ENCODE peak calls at places on chromosomes 12 and 14, in six cellular contexts. K is HepG2, V is K562, F is HCT116, M is H1, C is GM12878. N is an unnamed sample.

GRCh38 chr12:6533653-6534157 is 612 bp upstream of the GAPDH start:
- DNase-seq in K (peak; percentile 86), V (peak; percentile 54), F (peak; percentile 76), M (peak; percentile 90), C (no peak), N (peak; percentile 84)

GRCh38 chr14:92603309-92604257 is 90.0 kb downstream of the RIN3 start:
- DNase-seq in K (no peak), V (no peak), F (no peak), M (no peak), C (no peak), N (peak; percentile 83)

GRCh38 chr14:95901014-95901413 is 24.4 kb downstream of the TUNAR start:
- DNase-seq in K (no peak), V (no peak), F (no peak), M (no peak), C (no peak), N (peak; percentile 33)

GRCh38 chr14:100423421-100424010 is 100.4 kb downstream of the SLC25A47 start:
- DNase-seq in K (no peak), V (peak; percentile 44), F (no peak), M (no peak), C (no peak), N (no peak)

GRCh38 chr12:32558941-32559340 is 120.2 kb upstream of the DNM1L start:
- DNase-seq in K (no peak), V (no peak), F (no peak), M (no peak), C (peak; percentile 66), N (peak; percentile 67)

GRCh38 chr12:5494343-5494742 is 62.4 kb downstream of the NTF3 start:
- DNase-seq in K (no peak), V (no peak), F (no peak), M (no peak), C (no peak), N (no peak)

GRCh38 chr12:2893007-2893406 is 2.3 kb downstream of the TULP3 start:
- DNase-seq in K (peak; percentile 46), V (no peak), F (no peak), M (no peak), C (no peak), N (peak; percentile 92)

GRCh38 chr14:73567951-73568885 is 795 bp upstream of the ACOT2 start:
- DNase-seq in K (peak; percentile 46), V (no peak), F (no peak), M (no peak), C (no peak), N (peak; percentile 41)

GRCh38 chr14:21103710-21104447 is 3.0 kb downstream of the TMEM253 start:
- DNase-seq in K (peak; percentile 98), V (peak; percentile 84), F (peak; percentile 90), M (peak; percentile 96), C (peak; percentile 76), N (peak; percentile 94)

GRCh38 chr12:85275359-85275758 is 4.7 kb upstream of the ALX1 start:
- DNase-seq in K (no peak), V (no peak), F (no peak), M (no peak), C (no peak), N (no peak)

GRCh38 chr14:53881161-53881846 is 75.3 kb downstream of the BMP4 start:
- DNase-seq in K (peak; percentile 86), V (no peak), F (no peak), M (no peak), C (no peak), N (peak; percentile 56)

GRCh38 chr12:118063567-118064391 is 2.8 kb upstream of the WSB2 start:
- DNase-seq in K (peak; percentile 61), V (no peak), F (no peak), M (no peak), C (no peak), N (peak; percentile 52)

GRCh38 chr12:40314927-40315326 is 90.1 kb downstream of the LRRK2 start:
- DNase-seq in K (no peak), V (no peak), F (no peak), M (no peak), C (no peak), N (no peak)

GRCh38 chr12:119710941-119711551 is 43.1 kb downstream of the PRKAB1 start:
- DNase-seq in K (no peak), V (no peak), F (no peak), M (no peak), C (no peak), N (no peak)

GRCh38 chr14:61321385-61322010 is at the start of gene PRKCH:
- DNase-seq in K (peak; percentile 11), V (peak; percentile 64), F (peak; percentile 54), M (peak; percentile 79), C (no peak), N (peak; percentile 25)

DNA sequence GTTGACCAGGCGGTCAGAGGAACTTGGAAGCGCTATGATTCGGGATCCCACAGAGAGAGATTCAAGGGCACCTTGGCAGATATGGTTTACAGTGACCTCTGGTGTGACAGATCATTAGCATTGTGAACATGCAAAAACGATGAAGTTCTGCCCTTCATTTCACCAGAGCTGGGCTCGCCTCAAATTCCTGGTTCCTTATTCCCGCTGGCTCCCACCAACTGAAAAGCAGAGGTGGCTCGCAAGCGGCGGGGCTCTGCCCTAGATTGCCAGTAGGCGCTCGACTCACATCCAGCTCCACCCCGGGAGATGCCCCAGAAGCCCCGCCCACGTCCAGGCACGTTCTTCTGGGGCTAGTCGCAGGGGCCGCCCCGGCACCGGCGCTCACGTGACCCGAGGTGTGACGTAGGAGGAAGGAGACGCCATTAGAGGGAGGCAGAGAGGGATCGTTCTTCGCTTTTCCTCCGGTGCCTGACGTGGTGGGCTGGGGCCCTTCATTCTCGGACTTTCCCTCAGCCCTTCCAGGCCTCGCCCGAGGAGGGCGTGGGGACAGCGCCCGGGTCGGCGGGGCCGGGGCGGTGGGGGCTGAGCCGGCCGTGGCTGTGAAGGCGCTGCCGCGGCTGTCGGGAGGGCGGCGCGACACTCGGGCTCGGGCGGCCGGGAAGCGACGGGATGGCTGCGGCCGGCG is at the start of gene RAB21:
- DNase-seq in K (peak; percentile 94), V (peak; percentile 96), F (peak; percentile 92), M (peak; percentile 98), C (peak; percentile 70), N (peak; percentile 95)
- TF ChIP-seq CTCF in K (peak; percentile 32), V (peak; percentile 14), F (peak; percentile 27), M (no peak), C (no peak), N (peak; percentile 33)

DNA sequence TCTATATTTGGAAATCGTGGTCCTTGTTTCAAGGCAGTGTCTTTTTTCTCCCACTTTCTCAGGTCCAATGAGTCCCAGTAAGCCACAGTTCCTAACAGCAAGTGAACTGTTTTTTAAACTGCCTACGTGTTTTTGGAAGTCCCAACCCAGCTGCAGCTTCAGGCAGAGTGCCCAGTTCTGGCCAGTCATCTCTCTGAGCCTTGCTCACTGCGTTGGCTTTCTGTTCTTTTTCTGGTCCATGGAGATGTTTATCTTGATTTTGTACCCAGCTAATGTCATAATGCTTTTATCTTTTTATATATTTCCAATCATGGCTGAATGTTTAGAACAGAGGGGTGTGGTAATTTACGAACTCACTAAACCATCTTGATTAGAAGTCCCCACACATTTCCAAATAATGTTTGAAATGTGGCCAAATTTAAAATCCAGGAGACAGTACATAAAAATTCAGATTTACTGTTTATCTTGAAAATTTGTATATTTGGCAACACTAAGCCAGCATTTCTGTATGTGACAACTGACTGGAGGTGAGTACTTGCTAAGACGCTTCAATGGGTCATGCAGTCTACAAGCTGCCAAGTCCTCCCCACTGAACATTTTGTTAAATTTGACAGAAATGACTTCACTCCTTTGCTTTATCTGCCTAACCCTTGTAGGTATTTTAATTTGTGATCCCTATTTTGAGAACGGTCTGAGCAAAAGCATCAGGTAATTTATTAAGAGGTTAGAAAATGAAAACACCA is 46.1 kb upstream of the OTOGL start:
- DNase-seq in K (no peak), V (no peak), F (no peak), M (no peak), C (no peak), N (peak; percentile 96)
- TF ChIP-seq CEBPB in K (no peak), V (no peak), F (no peak), M (no peak), C (no peak), N (no peak)

DNA sequence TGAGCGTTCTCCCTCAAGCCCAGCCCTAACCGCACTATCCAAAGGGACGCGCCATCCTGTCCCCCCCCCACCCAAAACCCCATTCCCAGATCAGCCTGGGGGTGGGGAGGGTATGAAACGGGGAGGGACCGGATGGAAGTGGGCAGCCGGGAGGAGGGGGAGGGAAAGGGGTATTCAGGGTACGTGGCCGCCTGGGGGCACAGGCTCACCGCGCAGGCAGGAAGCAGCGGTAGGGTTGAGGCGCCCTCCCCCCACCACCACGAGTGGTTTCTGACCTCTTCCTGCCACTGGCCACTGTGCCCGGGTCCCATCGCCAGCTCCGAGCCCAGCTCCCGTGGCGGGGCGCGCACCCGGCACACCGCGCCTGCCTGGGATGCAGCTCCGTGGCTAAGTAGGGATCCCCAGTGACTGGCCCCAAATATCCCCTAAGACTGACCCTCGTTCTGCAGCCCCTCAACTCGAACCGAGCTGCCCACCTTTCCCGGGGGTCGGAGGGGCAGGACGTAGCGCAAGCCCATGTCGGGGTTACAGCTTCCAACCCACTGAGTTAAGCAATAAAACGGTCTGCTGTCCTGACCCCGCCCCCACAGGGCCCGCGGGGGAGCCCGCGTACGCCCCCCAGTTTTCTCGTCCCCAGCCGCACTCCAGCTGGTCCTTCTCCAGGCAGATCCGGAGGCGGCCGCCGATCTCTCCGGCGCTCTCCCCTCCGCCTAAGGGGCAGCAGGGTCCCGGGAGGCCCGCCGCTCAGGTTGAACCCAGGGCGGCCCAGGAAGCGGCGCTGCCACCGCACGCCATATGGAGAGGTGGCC is 1.2 kb downstream of the ACTN1 start:
- DNase-seq in K (no peak), V (peak; percentile 57), F (no peak), M (peak; percentile 76), C (no peak), N (peak; percentile 95)
- H3K9ac ChIP-seq in K (peak overlapping the region; percentile 93), V (peak overlapping the region; percentile 96), F (peak overlapping the region; percentile 87), M (peak overlapping the region; percentile 91), C (peak overlapping the region; percentile 55), N (peak overlapping the region; percentile 93)

GRCh38 chr14:77139540-77140342 is 1.9 kb downstream of the ZDHHC22 start:
- DNase-seq in K (peak; percentile 29), V (peak; percentile 69), F (peak; percentile 27), M (peak; percentile 93), C (no peak), N (no peak)
- TF ChIP-seq CTCF in K (peak; percentile 76), V (peak; percentile 49), F (peak; percentile 77), M (peak; percentile 90), C (peak; percentile 44), N (peak; percentile 40)

GRCh38 chr14:65958664-65959562 is 527.3 kb upstream of the CCDC196 start:
- DNase-seq in K (peak; percentile 16), V (peak; percentile 24), F (peak; percentile 15), M (peak; percentile 50), C (no peak), N (peak; percentile 18)
- TF ChIP-seq CEBPB in K (no peak), V (no peak), F (no peak), M (no peak), C (no peak), N (no peak)

DNA sequence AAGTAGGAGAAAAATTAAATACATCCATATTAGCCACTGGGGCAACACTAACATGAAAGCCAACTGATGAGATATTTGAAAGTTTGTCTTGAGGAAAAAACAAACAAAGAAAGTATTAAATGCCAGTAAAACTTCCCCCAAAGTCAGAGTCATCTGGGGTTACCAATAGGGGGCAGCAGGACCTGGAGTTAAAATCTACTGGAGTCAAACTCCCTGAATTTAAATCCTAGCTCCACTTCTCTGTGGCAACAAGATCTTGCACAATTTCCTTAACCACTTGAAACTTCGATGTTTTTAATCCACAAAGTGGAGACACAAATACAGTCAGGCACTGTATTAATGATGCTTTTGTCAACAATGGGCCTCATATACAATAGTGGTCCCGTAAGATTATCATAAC is 14.4 kb downstream of the PLEKHG7 start:
- DNase-seq in K (no peak), V (no peak), F (peak; percentile 13), M (no peak), C (no peak), N (peak; percentile 38)
- H3K9ac ChIP-seq in K (no peak overlapping the region), V (no peak overlapping the region), F (no peak overlapping the region), M (no peak overlapping the region), C (no peak overlapping the region), N (no peak overlapping the region)

N was measured in IMR-90.